ENCODE peak calls at places on chromosomes 3 and 15, in four cellular contexts. U, T, M and Y are unnamed samples.

GRCh38 chr15:101264011-101264410 is 12.2 kb upstream of the CHSY1 start:
- DNase-seq in U (no peak), T (no peak), M (peak; percentile 33), Y (no peak)

GRCh38 chr15:38614621-38615020 is 50.0 kb upstream of the RASGRP1 start:
- DNase-seq in U (no peak), T (no peak), M (no peak), Y (no peak)

GRCh38 chr3:127304121-127304744 is 16.4 kb upstream of the PRR20G start:
- DNase-seq in U (peak; percentile 50), T (no peak), M (no peak), Y (no peak)

GRCh38 chr15:69994429-69995201 is 103.1 kb downstream of the TLE3 start:
- DNase-seq in U (peak; percentile 32), T (no peak), M (no peak), Y (no peak)

GRCh38 chr15:63292771-63293170 is 15.4 kb downstream of the APH1B start:
- DNase-seq in U (no peak), T (no peak), M (no peak), Y (no peak)

GRCh38 chr3:170383567-170383966 is 26.1 kb downstream of the SKIL start:
- DNase-seq in U (no peak), T (no peak), M (no peak), Y (no peak)

GRCh38 chr3:127819086-127819485 is 3.2 kb downstream of the MGLL start:
- DNase-seq in U (no peak), T (no peak), M (no peak), Y (no peak)

GRCh38 chr3:10666621-10667020 is 149.4 kb upstream of the SLC6A11 start:
- DNase-seq in U (peak; percentile 35), T (no peak), M (no peak), Y (no peak)

GRCh38 chr3:51371943-51372557 is 13.0 kb upstream of the MANF start:
- DNase-seq in U (peak; percentile 88), T (no peak), M (peak; percentile 71), Y (no peak)

GRCh38 chr3:186514296-186515002 is 29.7 kb downstream of the CRYGS start:
- DNase-seq in U (no peak), T (no peak), M (no peak), Y (no peak)

GRCh38 chr3:126345641-126346460 is 11.4 kb downstream of the KLF15 start:
- DNase-seq in U (no peak), T (no peak), M (no peak), Y (no peak)

GRCh38 chr15:58773024-58773423 is 1.9 kb downstream of the MINDY2 start:
- DNase-seq in U (no peak), T (no peak), M (no peak), Y (no peak)

GRCh38 chr15:100340721-100341661 is 784 bp downstream of the ADAMTS17 start:
- DNase-seq in U (peak; percentile 54), T (no peak), M (no peak), Y (no peak)

GRCh38 chr3:82132210-82133069 is 371.0 kb upstream of the GBE1 start:
- DNase-seq in U (no peak), T (no peak), M (no peak), Y (no peak)

GRCh38 chr15:57227899-57228298 is 148.4 kb upstream of the CGNL1 start:
- DNase-seq in U (no peak), T (no peak), M (no peak), Y (no peak)

GRCh38 chr15:70632981-70633380 is 130.4 kb downstream of the UACA start:
- DNase-seq in U (no peak), T (no peak), M (no peak), Y (no peak)

GRCh38 chr3:73521936-73522335 is 102.8 kb downstream of the PDZRN3 start:
- DNase-seq in U (no peak), T (no peak), M (no peak), Y (no peak)

GRCh38 chr15:84079885-84080777 is 155.4 kb upstream of the GOLGA6L4 start:
- DNase-seq in U (peak; percentile 60), T (no peak), M (no peak), Y (peak; percentile 0)

GRCh38 chr3:111903067-111903511 is 44.0 kb downstream of the PHLDB2 start:
- DNase-seq in U (no peak), T (no peak), M (peak; percentile 67), Y (no peak)

GRCh38 chr15:93072011-93072410 is 17.0 kb downstream of the RGMA start:
- DNase-seq in U (no peak), T (no peak), M (no peak), Y (no peak)

GRCh38 chr3:135450985-135451384 is 514.5 kb upstream of the PPP2R3A start:
- DNase-seq in U (no peak), T (no peak), M (no peak), Y (no peak)

GRCh38 chr3:55164191-55164590 is 236.3 kb upstream of the LRTM1 start:
- DNase-seq in U (no peak), T (no peak), M (no peak), Y (no peak)

GRCh38 chr3:197222816-197223419 is 75.5 kb downstream of the DLG1 start:
- DNase-seq in U (no peak), T (no peak), M (no peak), Y (no peak)

GRCh38 chr3:99256788-99257187 is 355.3 kb upstream of the DCBLD2 start:
- DNase-seq in U (no peak), T (no peak), M (no peak), Y (no peak)

GRCh38 chr3:161107311-161107710 is 2.2 kb upstream of the B3GALNT1 start:
- DNase-seq in U (no peak), T (no peak), M (no peak), Y (no peak)

GRCh38 chr3:4670352-4670751 is 177.2 kb downstream of the ITPR1 start:
- DNase-seq in U (no peak), T (no peak), M (no peak), Y (no peak)
- TF ChIP-seq CTCF in U (peak; percentile 33), T (no peak), M (peak; percentile 33), Y (no peak)

GRCh38 chr3:138944136-138944658 is 2.7 kb downstream of the FOXL2 start:
- DNase-seq in U (no peak), T (no peak), M (no peak), Y (no peak)
- H3K4me3 ChIP-seq in U (no peak overlapping the region), T (no peak overlapping the region), M (no peak overlapping the region), Y (no peak overlapping the region)

DNA sequence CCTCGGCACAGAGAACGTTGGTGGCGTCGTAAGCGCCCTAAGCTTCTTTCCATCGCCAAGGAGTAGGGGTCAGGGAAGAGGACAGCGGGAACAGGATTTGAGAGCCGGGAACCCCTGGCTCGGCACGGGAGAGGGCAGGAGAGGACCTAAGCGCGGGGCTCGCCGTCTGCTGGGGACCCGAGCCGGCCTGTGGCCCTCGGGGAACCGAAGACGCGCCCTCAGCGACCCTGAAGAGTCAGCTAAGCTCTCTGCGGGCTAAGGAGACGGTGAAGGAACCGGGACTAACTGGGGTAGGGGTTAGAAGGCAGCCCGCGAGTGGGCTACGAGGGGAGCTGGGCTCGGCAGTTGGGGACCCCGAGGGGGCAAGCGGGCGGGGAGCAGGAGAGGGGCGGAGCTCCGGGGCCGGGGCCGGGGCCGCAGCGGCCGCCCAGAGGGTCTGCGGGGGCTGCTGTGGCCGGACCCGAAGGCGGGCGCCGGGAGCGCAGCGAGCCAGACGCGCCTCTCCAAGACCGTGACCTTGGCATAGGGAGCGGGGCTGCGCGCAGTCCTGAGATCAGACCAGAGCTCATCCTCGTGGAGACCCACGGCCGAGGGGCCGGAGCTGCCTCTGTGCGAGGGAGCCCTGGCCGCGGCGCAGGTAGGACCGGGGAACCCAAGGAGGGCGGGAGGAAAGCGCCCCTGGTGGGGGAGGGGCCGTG is 574 bp downstream of the CASR start:
- DNase-seq in U (no peak), T (no peak), M (no peak), Y (no peak)
- TF ChIP-seq CTCF in U (no peak), T (no peak), M (no peak), Y (no peak)

GRCh38 chr3:33488246-33488645 is 48.0 kb upstream of the UBP1 start:
- DNase-seq in U (no peak), T (no peak), M (no peak), Y (no peak)

GRCh38 chr3:33496449-33496848 is 56.2 kb upstream of the UBP1 start:
- DNase-seq in U (no peak), T (no peak), M (no peak), Y (no peak)

GRCh38 chr3:33490641-33491241 is 50.5 kb upstream of the UBP1 start:
- DNase-seq in U (no peak), T (no peak), M (peak; percentile 3), Y (no peak)

GRCh38 chr3:33491697-33492096 is 51.5 kb upstream of the UBP1 start:
- DNase-seq in U (no peak), T (no peak), M (no peak), Y (no peak)
- H3K4me3 ChIP-seq in U (no peak overlapping the region), T (no peak overlapping the region), M (no peak overlapping the region), Y (no peak overlapping the region)

DNA sequence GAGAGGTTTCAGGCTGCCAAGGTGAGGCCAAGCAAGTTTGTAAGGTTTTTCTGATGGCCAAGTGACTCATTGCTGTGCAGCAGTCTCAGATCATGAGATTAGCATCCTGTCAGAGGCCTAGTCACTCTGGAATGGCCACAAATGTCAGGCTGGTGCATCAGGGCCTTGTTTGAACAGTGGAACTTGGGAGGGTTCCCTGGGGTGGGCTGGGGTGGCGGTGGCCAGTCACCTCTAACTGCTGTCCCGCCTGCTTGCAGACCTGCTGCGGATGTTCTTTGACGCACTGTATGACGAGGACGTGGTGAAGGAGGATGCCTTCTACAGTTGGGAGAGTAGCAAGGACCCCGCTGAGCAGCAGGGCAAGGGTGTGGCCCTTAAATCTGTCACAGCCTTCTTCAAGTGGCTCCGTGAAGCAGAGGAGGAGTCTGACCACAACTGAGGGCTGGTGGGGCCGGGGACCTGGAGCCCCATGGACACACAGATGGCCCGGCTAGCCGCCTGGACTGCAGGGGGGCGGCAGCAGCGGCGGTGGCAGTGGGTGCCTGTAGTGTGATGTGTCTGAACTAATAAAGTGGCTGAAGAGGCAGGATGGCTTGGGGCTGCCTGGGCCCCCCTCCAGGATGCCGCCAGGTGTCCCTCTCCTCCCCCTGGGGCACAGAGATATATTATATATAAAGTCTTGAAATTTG is 2.8 kb upstream of the FAM131A start:
- DNase-seq in U (peak; percentile 52), T (no peak), M (peak; percentile 53), Y (no peak)
- TF ChIP-seq CTCF in U (no peak), T (no peak), M (no peak), Y (no peak)

GRCh38 chr15:80259942-80260510 is 8.0 kb upstream of the CTXND1 start:
- DNase-seq in U (no peak), T (no peak), M (no peak), Y (no peak)
- H3K4me3 ChIP-seq in U (no peak overlapping the region), T (no peak overlapping the region), M (no peak overlapping the region), Y (no peak overlapping the region)

GRCh38 chr3:19046440-19046839 is 101.9 kb upstream of the KCNH8 start:
- DNase-seq in U (no peak), T (no peak), M (no peak), Y (no peak)
- TF ChIP-seq CTCF in U (peak; percentile 24), T (no peak), M (no peak), Y (no peak)